ENCODE peak calls at places on chromosomes 1 and 21, in ten cellular contexts. V, K, D, C, Z, O, R, A, P and J are unnamed samples.
A peak's percentile ranks its signal among the peaks of the same experiment; 100 is the strongest.

GRCh38 chr1:226798427-226799411 is 59.6 kb upstream of the ITPKB start:
- DNase-seq in V (no peak), K (no peak), D (no peak), C (no peak), Z (no peak), O (no peak), R (no peak), A (no peak), P (peak; percentile 39), J (no peak)

GRCh38 chr1:81920245-81920740 is 119.6 kb downstream of the ADGRL2 start:
- DNase-seq in V (peak; percentile 56), K (no peak), D (no peak), C (peak; percentile 16), Z (peak; percentile 88), O (no peak), R (peak; percentile 74), A (no peak), P (no peak), J (no peak)

GRCh38 chr1:173161510-173162221 is 45.5 kb downstream of the TNFSF4 start:
- DNase-seq in V (no peak), K (no peak), D (no peak), C (no peak), Z (no peak), O (no peak), R (peak; percentile 79), A (no peak), P (no peak), J (no peak)

GRCh38 chr1:185695299-185695698 is 38.9 kb upstream of the HMCN1 start:
- DNase-seq in V (no peak), K (no peak), D (no peak), C (no peak), Z (no peak), O (no peak), R (no peak), A (no peak), P (no peak), J (no peak)

GRCh38 chr1:203299180-203299579 is 6.1 kb upstream of the BTG2 start:
- DNase-seq in V (no peak), K (no peak), D (no peak), C (no peak), Z (no peak), O (no peak), R (no peak), A (no peak), P (peak; percentile 63), J (no peak)

GRCh38 chr1:24472527-24473251 is 29.9 kb upstream of the RCAN3 start:
- DNase-seq in V (no peak), K (no peak), D (no peak), C (no peak), Z (no peak), O (no peak), R (no peak), A (peak; percentile 80), P (no peak), J (no peak)

GRCh38 chr1:9696793-9697192 is 45.3 kb downstream of the PIK3CD start:
- DNase-seq in V (no peak), K (no peak), D (no peak), C (no peak), Z (no peak), O (no peak), R (no peak), A (no peak), P (no peak), J (no peak)

GRCh38 chr1:156943756-156944155 is 23.3 kb downstream of the LRRC71 start:
- DNase-seq in V (peak; percentile 26), K (no peak), D (no peak), C (no peak), Z (peak; percentile 38), O (no peak), R (no peak), A (no peak), P (no peak), J (no peak)

GRCh38 chr1:201894343-201895119 is 5.8 kb downstream of the SHISA4 start:
- DNase-seq in V (no peak), K (peak; percentile 43), D (no peak), C (no peak), Z (no peak), O (no peak), R (no peak), A (no peak), P (no peak), J (no peak)

GRCh38 chr1:214957330-214958137 is 125.0 kb upstream of the KCNK2 start:
- DNase-seq in V (no peak), K (peak; percentile 14), D (no peak), C (no peak), Z (no peak), O (no peak), R (peak; percentile 100), A (no peak), P (no peak), J (no peak)

GRCh38 chr1:214958491-214958890 is 124.0 kb upstream of the KCNK2 start:
- DNase-seq in V (no peak), K (no peak), D (no peak), C (no peak), Z (no peak), O (no peak), R (no peak), A (no peak), P (no peak), J (no peak)

DNA sequence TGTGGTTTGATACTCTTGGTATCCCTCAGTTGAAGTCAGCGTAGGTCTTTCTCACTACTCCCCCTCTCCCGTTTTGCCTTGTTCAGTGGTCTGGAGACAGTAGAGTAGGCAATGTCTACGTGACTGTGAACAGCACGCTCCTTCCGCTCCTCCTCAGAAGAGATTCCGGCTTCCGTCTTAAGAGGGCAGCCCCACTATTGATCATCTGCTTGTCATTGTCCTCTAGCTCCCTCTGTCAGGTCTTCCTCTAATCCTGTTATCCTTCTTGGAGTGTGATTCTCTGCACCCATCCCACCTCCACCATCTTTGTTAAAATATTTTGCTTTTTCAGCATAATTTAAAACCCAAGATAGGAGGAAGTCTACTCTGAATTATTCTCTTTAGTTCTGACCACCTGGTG is 129.9 kb upstream of the KCNK2 start:
- DNase-seq in V (no peak), K (no peak), D (no peak), C (no peak), Z (no peak), O (no peak), R (no peak), A (no peak), P (no peak), J (no peak)
- TF ChIP-seq CTCF in V (no peak), K (no peak), D (no peak), C (no peak), Z (no peak), O (no peak), R (no peak), A (no peak), P (no peak), J (no peak)

GRCh38 chr21:22806278-22806677 is 1808.1 kb downstream of the NCAM2 start:
- DNase-seq in V (no peak), K (no peak), D (no peak), C (no peak), Z (no peak), O (no peak), R (no peak), A (no peak), P (no peak), J (no peak)
- H3K4me3 ChIP-seq in V (no peak overlapping the region), K (no peak overlapping the region), D (no peak overlapping the region), C (no peak overlapping the region), Z (no peak overlapping the region), O (no peak overlapping the region), R (no peak overlapping the region), A (no peak overlapping the region), P (no peak overlapping the region), J (no peak overlapping the region)

GRCh38 chr1:53535226-53535625 is 76.0 kb downstream of the DMRTB1 start:
- DNase-seq in V (no peak), K (no peak), D (no peak), C (no peak), Z (no peak), O (no peak), R (no peak), A (no peak), P (no peak), J (no peak)
- H3K4me1 ChIP-seq in V (no peaks in the 10 kb centered on the region), K (no peaks in the 10 kb centered on the region), D (no peaks in the 10 kb centered on the region), C (no peaks in the 10 kb centered on the region), Z (no peaks in the 10 kb centered on the region), O (no peaks in the 10 kb centered on the region), R (no peaks in the 10 kb centered on the region), A (no peaks in the 10 kb centered on the region), P (no peaks in the 10 kb centered on the region), J (no peaks in the 10 kb centered on the region)

GRCh38 chr21:31612889-31613785 is 46.4 kb upstream of the SOD1 start:
- DNase-seq in V (no peak), K (no peak), D (no peak), C (no peak), Z (no peak), O (no peak), R (peak; percentile 12), A (no peak), P (no peak), J (no peak)

GRCh38 chr21:31611445-31611844 is 48.0 kb upstream of the SOD1 start:
- DNase-seq in V (no peak), K (no peak), D (no peak), C (no peak), Z (no peak), O (no peak), R (no peak), A (no peak), P (no peak), J (no peak)

GRCh38 chr21:31606081-31606874 is 53.2 kb upstream of the SOD1 start:
- DNase-seq in V (no peak), K (no peak), D (no peak), C (no peak), Z (no peak), O (no peak), R (no peak), A (no peak), P (no peak), J (no peak)

GRCh38 chr21:31607791-31608190 is 51.7 kb upstream of the SOD1 start:
- DNase-seq in V (no peak), K (no peak), D (no peak), C (no peak), Z (no peak), O (no peak), R (no peak), A (no peak), P (no peak), J (no peak)

DNA sequence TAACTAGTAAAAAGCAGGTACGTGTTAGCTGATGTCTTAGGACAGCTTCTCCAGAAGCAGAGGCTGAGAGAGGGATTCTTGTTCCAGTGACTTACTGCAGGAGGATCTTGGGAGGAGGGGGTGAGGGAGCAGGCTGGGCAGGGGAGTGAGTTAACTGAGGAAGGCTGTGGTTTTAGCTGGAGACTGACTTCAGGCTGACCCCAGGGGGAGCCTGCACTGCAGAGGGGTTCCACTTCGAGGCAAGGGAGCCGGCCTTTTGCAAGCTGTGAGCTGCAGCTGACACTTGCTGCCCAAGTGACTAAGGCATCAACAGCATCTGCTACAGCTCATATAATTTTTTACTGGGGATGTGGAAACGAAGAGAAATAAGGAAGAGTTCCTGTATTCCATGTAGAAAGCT is 50.4 kb upstream of the SOD1 start:
- DNase-seq in V (no peak), K (no peak), D (no peak), C (no peak), Z (no peak), O (no peak), R (no peak), A (no peak), P (no peak), J (no peak)
- TF ChIP-seq CTCF in V (no peak), K (no peak), D (no peak), C (no peak), Z (no peak), O (no peak), R (no peak), A (no peak), P (no peak), J (no peak)